ENCODE peak calls at places on chromosomes 2 and 18, in five cellular contexts. W, P, B, Z and T are unnamed samples.

GRCh38 chr2:168718622-168719021 is 83.8 kb upstream of the NOSTRIN start:
- DNase-seq in P (no peak), B (no peak), W (no peak), Z (no peak), T (no peak)

GRCh38 chr2:17608251-17608650 is 67.8 kb downstream of the VSNL1 start:
- DNase-seq in W (no peak), B (no peak), P (no peak), Z (no peak), T (no peak)

GRCh38 chr2:10305715-10306114 is 3.0 kb downstream of the HPCAL1 start:
- DNase-seq in P (no peak), B (peak; percentile 25), Z (peak; percentile 46), W (no peak), T (peak; percentile 19)

GRCh38 chr18:6010284-6010683 is 115.0 kb upstream of the TMEM200C start:
- DNase-seq in W (no peak), P (no peak), B (no peak), Z (no peak), T (no peak)

GRCh38 chr18:36381075-36381474 is 83.6 kb downstream of the FHOD3 start:
- DNase-seq in Z (no peak), B (no peak), P (no peak), W (no peak), T (no peak)

GRCh38 chr2:186841940-186842339 is 7.0 kb downstream of the ZSWIM2 start:
- DNase-seq in B (no peak), W (no peak), P (no peak), Z (no peak), T (no peak)

GRCh38 chr18:51076503-51076902 is 46.5 kb downstream of the SMAD4 start:
- DNase-seq in P (no peak), Z (no peak), W (no peak), B (no peak), T (no peak)

GRCh38 chr2:9830685-9831410 is 12.4 kb upstream of the TAF1B start:
- DNase-seq in Z (no peak), B (no peak), P (no peak), W (no peak), T (no peak)

GRCh38 chr2:32491346-32491745 is 134.5 kb downstream of the BIRC6 start:
- DNase-seq in Z (no peak), P (no peak), W (no peak), B (no peak), T (no peak)

GRCh38 chr2:154591294-154591693 is 107.2 kb upstream of the KCNJ3 start:
- DNase-seq in P (no peak), W (no peak), Z (no peak), B (no peak), T (no peak)

GRCh38 chr18:59909289-59910036 is 9.7 kb downstream of the PMAIP1 start:
- DNase-seq in Z (peak; percentile 15), W (no peak), B (no peak), P (no peak), T (no peak)

GRCh38 chr2:68414862-68415261 is 49.8 kb downstream of the PLEK start:
- DNase-seq in Z (no peak), B (no peak), P (no peak), W (no peak), T (no peak)

GRCh38 chr2:40148344-40148743 is 303.5 kb downstream of the SLC8A1 start:
- DNase-seq in W (no peak), Z (no peak), P (no peak), B (no peak), T (no peak)

GRCh38 chr2:167013227-167013626 is 124.9 kb downstream of the XIRP2 start:
- DNase-seq in P (no peak), B (no peak), Z (no peak), W (no peak), T (no peak)

GRCh38 chr18:9841752-9842151 is 44.0 kb upstream of the TXNDC2 start:
- DNase-seq in P (no peak), B (no peak), Z (no peak), W (no peak), T (no peak)

GRCh38 chr2:165634855-165635254 is 159.2 kb downstream of the GALNT3 start:
- DNase-seq in P (no peak), W (peak; percentile 70), B (no peak), Z (peak; percentile 70), T (no peak)

GRCh38 chr18:12515550-12515949 is 107.8 kb downstream of the PRELID3A start:
- DNase-seq in W (no peak), Z (no peak), B (no peak), P (no peak), T (no peak)

GRCh38 chr2:205865794-205866490 is 183.6 kb downstream of the NRP2 start:
- DNase-seq in Z (no peak), W (no peak), P (no peak), B (no peak), T (no peak)

GRCh38 chr2:99864561-99865216 is 277.7 kb downstream of the AFF3 start:
- DNase-seq in B (no peak), W (no peak), Z (no peak), P (no peak), T (no peak)

GRCh38 chr2:239947361-239948045 is 77.6 kb downstream of the NDUFA10 start:
- DNase-seq in B (no peak), W (peak; percentile 11), P (peak; percentile 75), Z (no peak), T (no peak)

GRCh38 chr2:70979626-70980025 is 1.2 kb downstream of the ANKRD53 start:
- DNase-seq in P (peak; percentile 72), B (no peak), W (peak; percentile 42), Z (no peak), T (no peak)

GRCh38 chr2:29009270-29009669 is 28.2 kb downstream of the TOGARAM2 start:
- DNase-seq in Z (no peak), W (no peak), P (peak; percentile 63), B (no peak), T (no peak)

GRCh38 chr2:9247786-9248185 is 41.2 kb downstream of the ASAP2 start:
- DNase-seq in W (no peak), P (no peak), B (no peak), Z (no peak), T (no peak)

GRCh38 chr2:23367760-23368159 is 17.2 kb upstream of the KLHL29 start:
- DNase-seq in Z (no peak), B (no peak), W (no peak), P (no peak), T (no peak)

GRCh38 chr2:89775885-89776284 is 1084.4 kb downstream of the RPIA start:
- DNase-seq in W (no peak), Z (no peak), P (no peak), B (no peak), T (no peak)
- H3K9me3 ChIP-seq in W (no peaks in the 10 kb centered on the region), Z (peaks cover 57% of the 10 kb centered on the region), P (peaks cover 98% of the 10 kb centered on the region), B (peaks cover 34% of the 10 kb centered on the region), T (no peaks in the 10 kb centered on the region)

GRCh38 chr2:26778507-26778906 is 7.3 kb upstream of the CENPA start:
- DNase-seq in P (no peak), B (no peak), W (no peak), Z (no peak), T (no peak)
- H3K9me3 ChIP-seq in P (no peaks in the 10 kb centered on the region), B (no peaks in the 10 kb centered on the region), W (no peaks in the 10 kb centered on the region), Z (no peaks in the 10 kb centered on the region), T (no peaks in the 10 kb centered on the region)

GRCh38 chr18:904135-905090 is at the start of gene ADCYAP1:
- DNase-seq in W (no peak), Z (peak; percentile 31), P (no peak), B (no peak), T (no peak)
- H3K9me3 ChIP-seq in W (no peaks in the 10 kb centered on the region), Z (no peaks in the 10 kb centered on the region), P (no peaks in the 10 kb centered on the region), B (no peaks in the 10 kb centered on the region), T (no peaks in the 10 kb centered on the region)

GRCh38 chr18:71442830-71443229 is 1101.3 kb downstream of the CBLN2 start:
- DNase-seq in Z (no peak), W (no peak), P (no peak), B (no peak), T (no peak)
- H3K9me3 ChIP-seq in Z (peaks cover 5% of the 10 kb centered on the region), W (no peaks in the 10 kb centered on the region), P (peaks cover 20% of the 10 kb centered on the region), B (no peaks in the 10 kb centered on the region), T (no peaks in the 10 kb centered on the region)

GRCh38 chr2:89819809-89820208 is 1128.3 kb downstream of the RPIA start:
- DNase-seq in P (no peak), Z (no peak), W (no peak), B (no peak), T (no peak)
- H3K9me3 ChIP-seq in P (no peaks in the 10 kb centered on the region), Z (peaks cover 46% of the 10 kb centered on the region), W (peaks cover under 1% of the 10 kb centered on the region), B (peaks cover 38% of the 10 kb centered on the region), T (peaks cover 33% of the 10 kb centered on the region)

DNA sequence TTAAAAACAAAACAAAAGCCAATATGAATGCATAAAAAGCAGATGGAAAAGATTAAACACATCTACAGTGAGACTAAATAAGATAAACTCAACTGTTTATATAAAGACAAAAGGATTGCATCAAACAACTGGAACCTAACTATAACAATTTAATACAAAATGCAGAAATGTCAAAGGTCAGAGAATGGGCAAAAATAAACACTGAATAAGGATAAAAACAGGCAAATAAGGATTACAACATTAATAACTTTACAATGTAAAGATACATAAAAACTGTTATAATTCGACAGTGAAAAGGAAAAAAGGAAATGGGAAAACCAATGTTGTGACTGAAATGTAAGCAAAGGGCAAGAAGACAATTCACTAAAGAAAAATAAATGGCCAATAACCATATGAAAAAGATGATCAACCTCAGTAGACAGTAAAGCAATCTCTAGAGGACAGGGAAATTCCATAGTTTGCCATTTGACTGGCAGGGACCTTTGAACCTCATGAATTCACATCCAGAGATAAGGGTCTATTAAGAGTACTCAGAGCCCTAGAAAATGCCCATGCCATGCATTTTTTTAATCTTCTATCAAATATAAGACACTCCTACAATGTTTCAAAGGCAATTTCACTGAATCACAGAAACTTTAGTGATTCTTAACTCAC is 83.7 kb downstream of the TMEM131 start:
- DNase-seq in Z (no peak), B (no peak), P (no peak), W (no peak), T (no peak)
- H3K9me3 ChIP-seq in Z (no peaks in the 10 kb centered on the region), B (no peaks in the 10 kb centered on the region), P (no peaks in the 10 kb centered on the region), W (no peaks in the 10 kb centered on the region), T (no peaks in the 10 kb centered on the region)

GRCh38 chr2:95240091-95240490 is 32.8 kb downstream of the ZNF892 start:
- DNase-seq in W (no peak), B (no peak), P (no peak), Z (no peak), T (no peak)
- H3K9me3 ChIP-seq in W (no peaks in the 10 kb centered on the region), B (peaks cover 40% of the 10 kb centered on the region), P (peaks cover 93% of the 10 kb centered on the region), Z (no peaks in the 10 kb centered on the region), T (peaks cover 9% of the 10 kb centered on the region)

DNA sequence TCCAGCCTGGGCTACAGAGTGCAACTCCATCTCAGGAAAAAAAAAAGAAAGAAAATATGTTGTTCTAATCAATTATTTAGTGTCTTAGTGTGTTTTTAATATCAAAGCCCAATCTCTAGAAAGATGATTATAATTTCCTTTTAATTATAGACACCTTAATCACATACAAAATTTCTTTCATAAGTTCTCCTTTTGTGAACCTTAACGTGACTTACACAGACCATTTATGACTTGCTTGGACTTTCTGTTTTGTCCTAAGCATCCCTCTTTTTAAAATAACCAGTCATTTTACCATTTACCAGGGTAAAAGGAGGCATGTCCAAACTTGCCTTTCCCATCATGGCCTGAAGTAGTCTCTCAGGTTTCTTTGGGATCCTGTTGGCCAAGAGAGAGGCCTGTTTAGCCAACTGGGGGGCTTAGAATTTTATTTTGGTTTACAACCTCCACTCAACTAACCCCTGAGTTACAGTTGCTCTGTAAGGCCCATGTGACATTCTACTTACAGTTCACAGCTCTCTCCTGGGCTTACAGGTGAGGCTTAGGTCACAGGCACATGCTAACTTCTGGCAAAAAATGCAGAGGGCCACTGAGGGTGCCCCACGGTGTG is 23.9 kb upstream of the GPR155 start:
- DNase-seq in P (no peak), B (no peak), W (no peak), Z (no peak), T (no peak)
- H3K9me3 ChIP-seq in P (peaks cover 29% of the 10 kb centered on the region), B (peaks cover 15% of the 10 kb centered on the region), W (no peaks in the 10 kb centered on the region), Z (no peaks in the 10 kb centered on the region), T (peaks cover 5% of the 10 kb centered on the region)